ENCODE peak calls at places on chromosomes 13 and 19, in five cellular contexts. S is astrocyte, N is colonic mucosa, U is cardiac fibroblast, I is OCI-LY7. T is an unnamed sample.

GRCh38 chr19:19537321-19538048 is 580 bp upstream of the CILP2 start:
- DNase-seq in S (no peak), N (no peak), U (no peak), I (no peak), T (no peak)

GRCh38 chr19:51123381-51124186 is 1.1 kb upstream of the SIGLEC9 start:
- DNase-seq in S (no peak), N (no peak), U (no peak), I (peak), T (no peak)

GRCh38 chr13:60329221-60329983 is 67.6 kb upstream of the TDRD3 start:
- DNase-seq in S (peak), N (peak), U (peak), I (peak), T (peak)

GRCh38 chr13:33349996-33350826 is 64.7 kb upstream of the STARD13 start:
- DNase-seq in S (peak), N (peak), U (peak), I (no peak), T (peak)

GRCh38 chr13:74575729-74576125 is 441.5 kb upstream of the KLF12 start:
- DNase-seq in S (peak), N (peak), U (peak), I (no peak), T (peak)

GRCh38 chr19:33502521-33502920 is 19.1 kb downstream of the PEPD start:
- DNase-seq in S (no peak), N (no peak), U (no peak), I (no peak), T (no peak)

GRCh38 chr19:5805465-5806132 is 732 bp downstream of the NRTN start:
- DNase-seq in S (no peak), N (peak), U (peak), I (peak), T (peak)

GRCh38 chr13:49859568-49859967 is 67.1 kb upstream of the KPNA3 start:
- DNase-seq in S (peak), N (no peak), U (peak), I (no peak), T (peak)

GRCh38 chr13:48181482-48182145 is 51.4 kb upstream of the ITM2B start:
- DNase-seq in S (no peak), N (no peak), U (no peak), I (no peak), T (no peak)

GRCh38 chr13:110332750-110333149 is 25.7 kb downstream of the COL4A2 start:
- DNase-seq in S (peak), N (no peak), U (peak), I (no peak), T (no peak)

DNA sequence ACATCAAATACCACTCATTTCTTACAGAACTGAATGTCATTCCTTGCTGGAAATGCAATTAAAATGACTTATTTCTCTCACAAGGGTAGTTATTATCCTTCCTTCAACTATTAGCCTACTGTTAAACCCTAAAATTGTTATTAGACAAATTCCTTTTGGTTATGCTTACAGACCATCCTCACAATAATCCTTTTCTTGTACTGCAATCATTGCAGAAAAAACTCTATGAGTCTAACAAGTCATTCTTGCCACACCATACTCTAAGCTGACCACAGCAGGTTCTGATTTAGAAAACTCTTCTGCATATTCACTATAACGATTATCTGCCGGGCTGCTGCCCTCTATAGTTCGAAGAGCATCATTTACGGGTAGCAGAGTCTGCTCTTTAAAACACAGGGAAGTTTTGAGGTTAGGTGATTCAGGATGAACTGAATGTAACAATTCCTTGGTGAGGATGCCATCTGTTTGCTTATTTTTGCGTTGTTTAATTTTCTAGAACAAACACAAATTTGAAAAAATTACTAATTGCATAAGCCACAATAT is 38.2 kb downstream of the MTMR6 start:
- DNase-seq in S (peak), N (no peak), U (peak), I (peak), T (peak)
- TF ChIP-seq CTCF in S (peak), N (no peak), U (peak), I (peak), T (peak)

GRCh38 chr13:46683879-46684278 is 113.1 kb downstream of the ESD start:
- DNase-seq in S (no peak), N (no peak), U (no peak), I (no peak), T (no peak)

GRCh38 chr13:46682015-46682414 is 114.9 kb downstream of the ESD start:
- DNase-seq in S (no peak), N (no peak), U (no peak), I (no peak), T (no peak)

GRCh38 chr13:46675016-46675415 is 121.9 kb downstream of the ESD start:
- DNase-seq in S (no peak), N (no peak), U (no peak), I (no peak), T (no peak)

GRCh38 chr13:46676378-46676725 is 120.6 kb downstream of the ESD start:
- DNase-seq in S (no peak), N (no peak), U (no peak), I (no peak), T (no peak)

GRCh38 chr13:46679369-46680180 is 117.4 kb downstream of the ESD start:
- DNase-seq in S (no peak), N (no peak), U (peak), I (peak), T (peak)
- H3K4me3 ChIP-seq in S (no peak), N (no peak), U (peak), I (peak), T (peak)

GRCh38 chr13:46571189-46571901 is 18.4 kb downstream of the LRCH1 start:
- DNase-seq in S (peak), N (no peak), U (peak), I (no peak), T (peak)
- TF ChIP-seq CTCF in S (no peak), N (no peak), U (no peak), I (no peak), T (no peak)

DNA sequence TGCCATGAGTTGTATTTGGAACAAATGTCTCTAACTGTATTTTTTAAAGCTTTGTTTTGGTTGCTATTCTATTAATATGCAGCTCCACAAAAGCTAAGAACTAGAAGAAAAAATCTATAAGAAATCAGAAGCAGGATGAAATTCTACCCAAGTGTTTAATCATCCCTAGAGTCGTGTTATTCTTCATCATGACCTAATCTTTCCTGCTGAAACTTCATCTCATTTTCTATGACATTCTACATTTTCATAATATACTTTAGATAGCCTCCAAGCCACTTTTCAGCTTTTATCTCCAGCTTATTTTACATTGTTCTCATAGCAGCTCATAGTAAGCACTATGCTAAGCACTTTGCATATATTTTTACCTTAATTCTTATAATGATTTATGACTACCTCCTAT is 302.8 kb downstream of the FOXO1 start:
- DNase-seq in S (no peak), N (no peak), U (no peak), I (no peak), T (no peak)
- H3K4me3 ChIP-seq in S (no peak), N (no peak), U (no peak), I (no peak), T (no peak)

DNA sequence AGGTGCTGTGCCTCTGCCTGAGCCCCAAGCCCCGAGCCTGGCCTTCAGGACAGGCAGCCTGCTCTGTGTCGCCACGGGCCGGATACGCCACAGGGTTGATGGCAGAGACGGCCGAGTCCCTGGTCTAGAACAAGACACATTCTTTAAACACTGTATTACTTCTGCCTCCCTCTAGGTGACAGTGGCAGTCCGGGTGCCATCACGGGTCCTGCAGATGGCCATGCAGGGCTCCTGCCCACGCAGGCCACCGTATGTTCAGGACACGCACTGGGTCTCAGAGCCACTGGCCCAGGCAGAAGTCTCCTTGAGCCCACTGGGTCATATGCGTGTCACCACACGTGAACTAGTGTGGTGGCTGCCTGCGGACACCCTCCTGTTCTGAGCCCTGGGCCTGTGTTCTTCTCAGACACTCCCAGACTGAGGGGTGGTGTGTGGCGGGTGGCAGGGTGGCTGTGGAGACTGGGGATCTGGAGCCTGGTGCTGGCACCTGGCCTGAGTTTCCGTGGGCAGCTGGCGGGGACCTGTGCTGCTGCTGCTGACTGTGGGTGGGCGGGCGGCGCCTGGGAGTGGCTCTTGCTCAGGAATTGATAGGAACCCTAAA is 4.4 kb downstream of the PLEKHJ1 start:
- DNase-seq in S (no peak), N (no peak), U (no peak), I (peak), T (no peak)
- TF ChIP-seq CTCF in S (peak), N (no peak), U (no peak), I (peak), T (no peak)

DNA sequence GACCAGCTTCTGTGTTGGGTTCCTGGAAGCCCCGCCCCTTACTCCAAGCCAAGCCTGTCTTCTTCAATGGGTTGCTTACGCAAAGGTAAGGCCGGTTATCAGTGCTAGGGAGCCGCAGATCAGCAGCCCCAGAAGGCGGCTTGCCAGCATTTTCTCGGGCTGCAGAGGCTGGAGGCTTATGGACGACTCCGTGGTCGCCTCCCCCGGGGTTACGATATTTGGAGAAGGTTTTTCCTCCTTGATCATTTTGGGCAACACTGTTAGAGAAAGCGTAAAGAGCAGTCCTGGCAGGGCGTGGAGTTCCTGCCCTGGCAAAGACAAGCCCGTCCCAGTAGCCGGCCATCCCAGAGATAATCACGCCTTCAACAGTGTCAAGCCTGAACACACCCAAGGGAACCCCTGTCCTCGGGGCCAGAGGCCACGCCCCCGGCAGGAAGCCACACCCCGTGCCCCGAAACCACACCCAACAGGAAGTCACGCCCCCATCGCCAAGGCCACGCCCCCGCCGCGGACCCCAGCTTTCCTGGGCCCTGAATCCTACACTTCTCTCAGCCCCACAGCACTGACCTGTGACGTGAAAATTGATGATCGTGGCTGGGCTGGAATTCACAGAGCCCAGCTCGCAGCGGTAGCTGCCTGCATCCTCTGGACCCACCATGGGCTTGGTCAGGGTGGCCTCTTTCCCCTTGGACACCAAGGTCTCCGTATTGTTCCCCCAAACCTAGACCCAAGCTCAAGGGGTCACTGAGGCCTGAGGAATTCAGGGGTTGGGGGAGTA is 1.0 kb upstream of the RASIP1 start:
- DNase-seq in S (no peak), N (peak), U (no peak), I (peak), T (no peak)
- H3K4me3 ChIP-seq in S (no peak), N (no peak), U (no peak), I (no peak), T (no peak)